ENCODE peak calls at places on chromosome 14, in five cellular contexts. B is heart left ventricle, A is tibial nerve, E is astrocyte, N is body of pancreas. R is an unnamed sample. For H3K4me1, the result is how much of the 10 kb centered on the place peaks cover.

GRCh38 chr14:76546426-76547221 is 170.7 kb downstream of the ESRRB start:
- DNase-seq in E (no peak), N (no peak), B (no peak), A (no peak), R (peak)

GRCh38 chr14:91303091-91303923 is 58.8 kb upstream of the GPR68 start:
- DNase-seq in E (no peak), A (no peak), B (peak), N (peak), R (peak)

GRCh38 chr14:97604731-97605130 is 807.5 kb downstream of the VRK1 start:
- DNase-seq in B (no peak), A (no peak), E (no peak), N (no peak), R (no peak)

GRCh38 chr14:73239463-73240241 is 2.3 kb downstream of the PAPLN start:
- DNase-seq in A (peak), E (peak), B (peak), N (peak), R (no peak)

GRCh38 chr14:55131782-55132181 is 2.7 kb downstream of the LGALS3 start:
- DNase-seq in A (no peak), B (no peak), N (no peak), E (no peak), R (no peak)

GRCh38 chr14:36582011-36582873 is at the start of gene NKX2-8:
- DNase-seq in N (peak), A (no peak), B (no peak), E (no peak), R (no peak)

GRCh38 chr14:64654072-64654899 is 49.9 kb upstream of the PLEKHG3 start:
- DNase-seq in B (no peak), N (no peak), A (no peak), E (peak), R (no peak)

GRCh38 chr14:75277000-75277795 is 1.4 kb upstream of the FOS start:
- DNase-seq in B (peak), N (peak), E (peak), A (peak), R (peak)

GRCh38 chr14:90733139-90733808 is 83.0 kb downstream of the TTC7B start:
- DNase-seq in B (no peak), A (no peak), N (no peak), E (no peak), R (no peak)

GRCh38 chr14:106210650-106211049 is 684.3 kb downstream of the TMEM121 start:
- DNase-seq in A (no peak), E (no peak), B (no peak), N (no peak), R (no peak)

GRCh38 chr14:89134640-89135039 is 282.4 kb downstream of the FOXN3 start:
- DNase-seq in N (peak), A (no peak), B (no peak), E (no peak), R (peak)

GRCh38 chr14:21227981-21228380 is 41.3 kb downstream of the HNRNPC start:
- DNase-seq in A (no peak), E (no peak), N (no peak), B (no peak), R (no peak)

GRCh38 chr14:74620497-74620921 is 8.5 kb upstream of the LTBP2 start:
- DNase-seq in A (no peak), E (peak), N (no peak), B (peak), R (no peak)

GRCh38 chr14:59187802-59188460 is 536 bp upstream of the DAAM1 start:
- DNase-seq in E (no peak), A (peak), B (peak), N (peak), R (no peak)

GRCh38 chr14:100302616-100303015 is 3.6 kb downstream of the SLC25A29 start:
- DNase-seq in E (no peak), N (no peak), B (peak), A (no peak), R (no peak)

GRCh38 chr14:79483472-79483871 is 727.8 kb downstream of the DIO2 start:
- DNase-seq in E (peak), B (no peak), A (no peak), N (no peak), R (no peak)

GRCh38 chr14:53881161-53881846 is 75.3 kb downstream of the BMP4 start:
- DNase-seq in A (no peak), B (no peak), N (no peak), E (peak), R (no peak)

GRCh38 chr14:76293923-76294322 is 82.0 kb upstream of the ESRRB start:
- DNase-seq in E (no peak), N (peak), B (no peak), A (no peak), R (peak)

GRCh38 chr14:97412933-97413574 is 615.9 kb downstream of the VRK1 start:
- DNase-seq in E (no peak), A (no peak), B (no peak), N (no peak), R (no peak)

GRCh38 chr14:78157855-78158436 is 12.2 kb upstream of the NRXN3 start:
- DNase-seq in N (peak), A (no peak), B (peak), E (peak), R (no peak)

GRCh38 chr14:102088012-102088792 is 1.4 kb upstream of the HSP90AA1 start:
- DNase-seq in A (peak), B (peak), N (peak), E (no peak), R (peak)

GRCh38 chr14:20031058-20031457 is 4.8 kb downstream of the OR4K13 start:
- DNase-seq in A (no peak), B (no peak), N (no peak), E (no peak), R (no peak)

GRCh38 chr14:45135181-45135580 is 549 bp upstream of the FANCM start:
- DNase-seq in B (no peak), N (no peak), E (peak), A (no peak), R (no peak)

DNA sequence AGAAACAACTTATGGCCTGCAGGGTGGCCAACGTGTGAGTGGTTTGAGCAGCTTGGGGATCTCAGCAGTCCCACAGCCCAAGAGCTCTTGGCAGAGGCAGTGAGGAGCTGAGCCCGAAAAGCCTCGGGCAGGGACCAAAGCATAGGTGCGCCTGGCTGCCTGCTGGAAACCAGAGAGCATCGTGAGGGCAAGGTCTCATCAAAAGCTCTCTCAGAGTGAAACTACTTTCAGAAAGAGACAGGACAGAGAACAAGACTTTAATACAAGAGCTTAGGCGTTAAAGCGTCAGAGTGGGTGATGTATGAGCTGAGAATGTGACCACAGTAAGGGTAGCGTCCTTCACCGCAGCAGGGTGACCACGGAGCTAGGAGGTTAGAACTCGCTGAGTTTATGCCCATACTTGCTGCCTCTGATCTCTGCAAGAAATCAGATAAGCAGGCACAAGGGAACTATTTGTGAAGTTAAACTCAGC is 30.8 kb downstream of the LGMN start:
- DNase-seq in N (no peak), A (no peak), E (peak), B (no peak), R (no peak)
- H3K27ac ChIP-seq in N (no peak), A (no peak), E (no peak), B (no peak), R (no peak)

DNA sequence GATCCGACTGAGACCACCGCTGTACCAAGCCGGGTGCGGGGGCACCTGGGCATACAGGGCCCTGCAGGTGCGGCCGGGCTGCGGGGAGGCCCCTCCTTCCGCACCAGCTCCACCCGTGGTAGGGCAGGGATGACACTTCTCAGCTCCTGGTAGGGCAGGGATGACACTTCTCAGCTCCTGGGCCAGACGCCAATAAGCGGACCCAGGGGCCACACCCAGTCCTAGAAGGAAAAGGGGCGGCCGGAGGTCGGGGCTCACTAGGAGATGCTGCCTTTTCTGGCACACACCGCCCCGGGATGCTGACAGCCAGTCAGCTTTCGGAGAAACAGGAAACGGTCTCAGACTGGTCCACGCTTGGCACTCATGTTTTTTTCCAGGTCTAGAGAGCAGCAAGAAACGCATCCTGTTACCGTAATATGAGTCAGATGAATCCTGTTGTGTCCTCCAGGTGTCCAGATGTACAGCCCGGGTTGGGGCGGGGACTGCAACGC is 34.8 kb downstream of the NFKBIA start:
- DNase-seq in A (no peak), E (peak), B (no peak), N (no peak), R (no peak)
- H3K4me1 ChIP-seq in A (under half), E (under half), B (under half), N (under half), R (under half)

GRCh38 chr14:25041484-25041883 is 8.5 kb downstream of the STXBP6 start:
- DNase-seq in E (peak), A (no peak), B (no peak), N (no peak), R (peak)
- H3K27ac ChIP-seq in E (no peak), A (no peak), B (peak), N (peak), R (peak)

GRCh38 chr14:68363841-68364711 is 428.8 kb downstream of the ZFP36L1 start:
- DNase-seq in N (no peak), B (peak), A (no peak), E (peak), R (no peak)

GRCh38 chr14:68363401-68363800 is 429.5 kb downstream of the ZFP36L1 start:
- DNase-seq in E (no peak), N (no peak), A (no peak), B (no peak), R (no peak)

GRCh38 chr14:68366656-68367055 is 426.2 kb downstream of the ZFP36L1 start:
- DNase-seq in B (no peak), E (no peak), A (no peak), N (no peak), R (no peak)

GRCh38 chr14:68365228-68365627 is 427.6 kb downstream of the ZFP36L1 start:
- DNase-seq in B (no peak), A (no peak), N (no peak), E (peak), R (no peak)

DNA sequence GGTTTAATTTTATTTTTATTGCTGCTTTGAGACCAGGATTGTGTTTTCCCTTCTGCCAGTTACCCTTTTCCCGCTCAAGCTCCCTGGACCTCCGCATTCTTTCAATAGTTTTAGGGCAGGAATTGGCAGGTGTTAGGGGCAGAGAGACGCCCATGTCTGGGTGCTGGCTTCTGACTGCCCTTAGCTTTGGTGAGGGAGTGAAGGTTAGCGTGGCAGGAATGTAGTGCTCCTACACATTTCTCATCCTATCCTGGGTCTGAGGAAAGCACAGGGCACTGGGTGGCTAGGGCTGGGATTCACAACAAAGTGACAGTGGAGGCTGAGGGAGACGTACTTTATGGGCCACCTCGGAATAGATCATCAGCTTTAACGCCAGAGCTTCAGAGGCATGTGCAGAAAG is 428.0 kb downstream of the ZFP36L1 start:
- DNase-seq in N (no peak), B (no peak), A (no peak), E (peak), R (no peak)
- H3K4me1 ChIP-seq in N (under half), B (under half), A (under half), E (under half), R (under half)

GRCh38 chr14:50926851-50927386 is 17.4 kb downstream of the PYGL start:
- DNase-seq in E (no peak), N (no peak), A (no peak), B (no peak), R (no peak)
- H3K27ac ChIP-seq in E (no peak), N (no peak), A (peak), B (no peak), R (no peak)

GRCh38 chr14:81313200-81313599 is 86.9 kb downstream of the STON2 start:
- DNase-seq in N (no peak), E (no peak), B (no peak), A (no peak), R (no peak)
- H3K4me1 ChIP-seq in N (under half), E (under half), B (under half), A (under half), R (under half)

DNA sequence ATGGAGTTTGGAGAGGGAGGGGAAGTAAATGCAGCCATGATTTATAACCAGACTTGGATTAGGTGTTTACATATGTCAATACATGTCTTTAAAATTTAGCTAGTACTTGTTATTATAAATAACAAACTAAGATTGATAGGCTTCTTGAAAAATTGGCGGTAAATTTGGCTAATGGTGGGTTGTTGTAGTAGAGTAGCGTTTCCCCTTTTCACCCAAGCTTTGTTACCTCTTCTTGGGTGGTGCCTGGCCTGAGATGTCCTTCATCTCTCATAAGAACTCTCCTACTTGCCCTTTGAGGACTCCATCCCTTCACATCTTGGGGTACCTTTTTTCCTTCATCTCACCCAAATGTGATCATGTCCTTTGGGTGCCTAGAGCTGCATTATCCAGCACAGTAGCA is 11.2 kb downstream of the MARK3 start:
- DNase-seq in B (no peak), E (no peak), A (no peak), N (no peak), R (no peak)
- H3K27ac ChIP-seq in B (peak), E (no peak), A (no peak), N (peak), R (no peak)

DNA sequence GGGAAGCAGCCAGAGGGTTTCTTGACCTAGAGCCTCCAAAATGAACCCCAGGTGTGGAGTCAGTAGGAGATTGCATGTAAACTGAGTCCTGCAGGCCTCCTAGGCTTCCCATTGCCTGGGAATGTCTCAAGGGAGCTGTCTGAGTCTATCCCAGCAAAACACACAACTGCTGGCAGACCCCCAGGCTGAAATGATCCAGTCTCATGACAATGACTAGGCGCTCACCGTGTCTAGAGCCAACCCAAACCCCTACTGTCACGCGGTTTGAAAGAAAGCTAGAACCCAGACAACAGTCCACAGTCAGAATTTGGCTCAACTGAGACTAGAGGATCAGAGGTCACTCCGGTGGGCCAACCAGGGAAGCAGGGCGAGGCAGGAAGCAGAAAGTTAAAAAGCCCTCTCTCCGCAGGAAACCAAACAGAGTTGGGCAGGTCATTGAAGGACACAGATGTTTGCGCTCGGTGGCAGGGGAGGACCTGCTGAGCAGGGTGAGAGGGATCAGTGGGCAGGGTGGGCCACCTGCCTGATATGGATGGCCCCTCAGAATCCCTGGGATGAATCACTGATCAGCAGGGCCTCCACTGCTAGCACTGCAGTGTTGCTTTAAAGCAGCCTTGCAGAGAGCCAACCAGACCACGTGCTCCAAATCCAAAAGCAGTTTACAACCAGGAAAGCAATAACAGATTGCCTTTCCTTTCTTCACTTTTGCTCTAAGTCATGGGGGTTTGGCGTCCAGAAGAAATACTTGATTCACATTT is 23.8 kb downstream of the ACTN1 start:
- DNase-seq in E (no peak), A (no peak), B (peak), N (no peak), R (peak)
- H3K4me1 ChIP-seq in E (half or more), A (under half), B (half or more), N (half or more), R (under half)